ENCODE peak calls at places on chromosomes 1 and 21, in six cellular contexts. U is ovary; F is head of caudate nucleus; H is activated CD4-positive, alpha-beta T cell treated with anti-CD3 and anti-CD28 coated beads, Interleukin-2, amount 50 U/mL, for 24 hours; Z is C1 segment of cervical spinal cord; Q is stimulated activated naive CD8-positive, alpha-beta T cell treated with anti-CD3 and anti-CD28 coated beads, Interleukin-15, Interleukin-2, amounts not matched to agents 100 U/mL and 50 U/mL, for 24 hours. Y is an unnamed sample.

GRCh38 chr1:43653339-43653738 is 3.4 kb downstream of the KDM4A start:
- DNase-seq in U (no peak), H (no peak), F (peak), Q (no peak), Z (no peak), Y (peak)

GRCh38 chr1:206608108-206608698 is 4.1 kb downstream of the EIF2D start:
- DNase-seq in U (no peak), Q (peak), F (peak), Z (no peak), H (peak), Y (peak)

GRCh38 chr1:173206816-173207595 is at the start of gene TNFSF4:
- DNase-seq in Z (no peak), H (no peak), U (no peak), F (no peak), Q (peak), Y (peak)

GRCh38 chr1:75632350-75632949 is 21.5 kb upstream of the SLC44A5 start:
- DNase-seq in U (no peak), Z (no peak), F (peak), Q (no peak), H (no peak), Y (no peak)

GRCh38 chr1:163320891-163321290 is 863 bp upstream of the NUF2 start:
- DNase-seq in Z (peak), F (no peak), H (no peak), U (no peak), Q (no peak), Y (no peak)

GRCh38 chr1:23018661-23019093 is 591 bp upstream of the KDM1A start:
- DNase-seq in Q (no peak), U (no peak), F (peak), H (no peak), Z (no peak), Y (no peak)

GRCh38 chr1:245234217-245235120 is 79.7 kb downstream of the KIF26B start:
- DNase-seq in F (peak), Q (no peak), H (no peak), U (no peak), Z (peak), Y (no peak)

GRCh38 chr1:150971583-150972416 is 2.8 kb downstream of the CERS2 start:
- DNase-seq in Q (peak), U (no peak), F (no peak), Z (no peak), H (no peak), Y (peak)

GRCh38 chr21:36507397-36508018 is 27.6 kb upstream of the CLDN14 start:
- DNase-seq in Z (no peak), H (no peak), F (no peak), Q (no peak), U (no peak), Y (no peak)

GRCh38 chr1:106651028-106651752 is 405.3 kb upstream of the PRMT6 start:
- DNase-seq in F (no peak), U (no peak), Q (no peak), H (no peak), Z (no peak), Y (no peak)

GRCh38 chr21:42286416-42286815 is 28.8 kb downstream of the TFF3 start:
- DNase-seq in F (no peak), Z (no peak), H (no peak), Q (no peak), U (no peak), Y (no peak)